ENCODE peak calls at places on chromosomes 13 and 19, in nine cellular contexts. L is RWPE2, O is mammary epithelial cell, T is tibial artery, P is astrocyte of the cerebellum, G is uterus, X is Peyer's patch, R is A673, K is fibroblast of pulmonary artery. S is an unnamed sample.

GRCh38 chr13:98512774-98513327 is 64.1 kb downstream of the STK24 start:
- DNase-seq in T (no peak), P (no peak), X (no peak), K (no peak), L (no peak), G (no peak), R (no peak), O (no peak), S (no peak)

GRCh38 chr19:18282788-18283141 is 1.3 kb upstream of the JUND start:
- DNase-seq in P (no peak), T (no peak), K (no peak), R (no peak), L (no peak), G (no peak), X (peak), O (no peak), S (no peak)

GRCh38 chr13:98199480-98199879 is 22.4 kb upstream of the RNF113B start:
- DNase-seq in O (no peak), G (no peak), K (no peak), R (no peak), X (no peak), L (no peak), P (no peak), T (no peak), S (no peak)

GRCh38 chr19:18420931-18421330 is 1.7 kb downstream of the SSBP4 start:
- DNase-seq in R (no peak), O (no peak), T (no peak), L (no peak), K (no peak), X (no peak), P (no peak), G (no peak), S (no peak)

GRCh38 chr13:51557875-51558604 is 26.2 kb upstream of the WDFY2 start:
- DNase-seq in P (no peak), X (no peak), R (peak), K (peak), O (peak), L (no peak), T (no peak), G (peak), S (no peak)

GRCh38 chr13:20182231-20182846 is 10.4 kb downstream of the GJB2 start:
- DNase-seq in G (no peak), R (peak), L (no peak), O (peak), X (peak), P (peak), T (no peak), K (peak), S (peak)

GRCh38 chr19:49437231-49437630 is 4.1 kb downstream of the SLC17A7 start:
- DNase-seq in X (no peak), P (no peak), T (no peak), R (no peak), L (no peak), G (no peak), O (no peak), K (no peak), S (no peak)

GRCh38 chr13:91174886-91175501 is 172.5 kb upstream of the MIR17HG start:
- DNase-seq in T (no peak), P (no peak), G (no peak), K (no peak), R (no peak), O (no peak), L (peak), X (no peak), S (no peak)

GRCh38 chr19:39704181-39705044 is at the start of gene LGALS14:
- DNase-seq in P (no peak), T (no peak), K (no peak), R (no peak), X (no peak), L (no peak), G (no peak), O (no peak), S (peak)

GRCh38 chr13:21671793-21672680 is 1.2 kb downstream of the FGF9 start:
- DNase-seq in O (no peak), K (no peak), X (no peak), G (no peak), T (no peak), P (no peak), R (no peak), L (no peak), S (no peak)

GRCh38 chr13:51297556-51297955 is 41.9 kb upstream of the SERPINE3 start:
- DNase-seq in P (no peak), L (no peak), K (no peak), T (no peak), R (no peak), X (no peak), G (no peak), O (no peak), S (no peak)

GRCh38 chr19:27955484-27955883 is 1257.5 kb downstream of the UQCRFS1 start:
- DNase-seq in X (no peak), P (no peak), R (no peak), O (no peak), G (no peak), T (no peak), L (no peak), K (no peak), S (no peak)

GRCh38 chr13:110826861-110827672 is 87.8 kb downstream of the ANKRD10 start:
- DNase-seq in X (no peak), O (no peak), T (no peak), P (no peak), G (no peak), K (no peak), R (no peak), L (no peak), S (no peak)

GRCh38 chr13:50365683-50366391 is 350.6 kb downstream of the KCNRG start:
- DNase-seq in G (no peak), L (peak), O (peak), R (no peak), P (no peak), X (peak), K (no peak), T (no peak), S (peak)

GRCh38 chr19:8245869-8246835 is 37.0 kb downstream of the CERS4 start:
- DNase-seq in L (no peak), K (no peak), T (no peak), P (no peak), X (no peak), G (no peak), O (no peak), R (no peak), S (no peak)

GRCh38 chr13:107865643-107866006 is 349.7 kb downstream of the LIG4 start:
- DNase-seq in R (no peak), L (no peak), P (no peak), T (no peak), G (no peak), X (no peak), O (no peak), K (peak), S (no peak)

GRCh38 chr19:18304194-18304495 is 18.7 kb downstream of the LSM4 start:
- DNase-seq in X (no peak), L (no peak), G (no peak), P (no peak), R (no peak), K (no peak), T (peak), O (no peak), S (no peak)

GRCh38 chr13:111115841-111116500 is 861 bp downstream of the ARHGEF7 start:
- DNase-seq in P (peak), T (peak), R (peak), L (no peak), G (peak), K (peak), X (no peak), O (no peak), S (no peak)

GRCh38 chr13:86914757-86915156 is 756.4 kb upstream of the SLITRK5 start:
- DNase-seq in R (no peak), T (no peak), O (no peak), P (no peak), X (no peak), K (no peak), G (no peak), L (no peak), S (no peak)

GRCh38 chr13:79519252-79519651 is 38.3 kb downstream of the NDFIP2 start:
- DNase-seq in X (no peak), L (no peak), K (peak), G (no peak), P (no peak), O (no peak), R (no peak), T (no peak), S (no peak)

GRCh38 chr13:21228738-21229137 is 52.3 kb downstream of the MRPL57 start:
- DNase-seq in P (no peak), G (no peak), R (no peak), O (no peak), L (no peak), K (no peak), T (no peak), X (no peak), S (no peak)

GRCh38 chr13:47484564-47484963 is 516.5 kb downstream of the SUCLA2 start:
- DNase-seq in L (no peak), G (no peak), K (peak), X (no peak), O (peak), P (peak), T (no peak), R (no peak), S (no peak)

GRCh38 chr13:112743451-112744305 is 53.8 kb downstream of the ATP11A start:
- DNase-seq in O (no peak), T (no peak), R (no peak), X (no peak), P (no peak), K (no peak), L (no peak), G (no peak), S (no peak)

GRCh38 chr19:13210941-13211340 is 60.7 kb downstream of the IER2 start:
- DNase-seq in R (no peak), X (no peak), P (no peak), O (no peak), G (no peak), K (no peak), T (no peak), L (no peak), S (no peak)

GRCh38 chr19:38505958-38506357 is 72.5 kb downstream of the RYR1 start:
- DNase-seq in L (no peak), R (no peak), K (no peak), P (no peak), O (no peak), X (no peak), T (no peak), G (no peak), S (no peak)

GRCh38 chr19:18190278-18190677 is 2.7 kb upstream of the MPV17L2 start:
- DNase-seq in O (no peak), X (no peak), L (no peak), G (no peak), K (no peak), T (no peak), P (no peak), R (no peak), S (no peak)

GRCh38 chr19:39199025-39199424 is 2.3 kb downstream of the NCCRP1 start:
- DNase-seq in K (peak), T (no peak), P (no peak), L (no peak), O (no peak), G (peak), R (no peak), X (no peak), S (no peak)

GRCh38 chr19:17860331-17860992 is 752 bp downstream of the RPL18A start:
- DNase-seq in R (no peak), P (no peak), T (no peak), K (no peak), O (no peak), X (no peak), L (no peak), G (no peak), S (no peak)

GRCh38 chr19:58538257-58539168 is 5.4 kb upstream of the TRIM28 start:
- DNase-seq in L (no peak), G (no peak), X (peak), R (peak), O (no peak), K (peak), T (no peak), P (no peak), S (no peak)

GRCh38 chr19:45245334-45245787 is at the start of gene EXOC3L2:
- DNase-seq in L (no peak), P (no peak), T (no peak), O (no peak), G (no peak), R (no peak), X (no peak), K (no peak), S (no peak)

GRCh38 chr19:9819590-9819898 is 665 bp upstream of the FBXL12 start:
- DNase-seq in L (no peak), P (no peak), T (no peak), X (no peak), K (no peak), O (no peak), R (no peak), G (no peak), S (no peak)

GRCh38 chr19:7515471-7516226 is at the start of gene ZNF358:
- DNase-seq in G (peak), K (peak), O (no peak), L (no peak), P (no peak), T (peak), X (peak), R (peak), S (no peak)

GRCh38 chr13:40408602-40409001 is 257.8 kb downstream of the FOXO1 start:
- DNase-seq in X (no peak), T (no peak), R (peak), L (no peak), O (no peak), K (peak), P (no peak), G (no peak), S (no peak)

DNA sequence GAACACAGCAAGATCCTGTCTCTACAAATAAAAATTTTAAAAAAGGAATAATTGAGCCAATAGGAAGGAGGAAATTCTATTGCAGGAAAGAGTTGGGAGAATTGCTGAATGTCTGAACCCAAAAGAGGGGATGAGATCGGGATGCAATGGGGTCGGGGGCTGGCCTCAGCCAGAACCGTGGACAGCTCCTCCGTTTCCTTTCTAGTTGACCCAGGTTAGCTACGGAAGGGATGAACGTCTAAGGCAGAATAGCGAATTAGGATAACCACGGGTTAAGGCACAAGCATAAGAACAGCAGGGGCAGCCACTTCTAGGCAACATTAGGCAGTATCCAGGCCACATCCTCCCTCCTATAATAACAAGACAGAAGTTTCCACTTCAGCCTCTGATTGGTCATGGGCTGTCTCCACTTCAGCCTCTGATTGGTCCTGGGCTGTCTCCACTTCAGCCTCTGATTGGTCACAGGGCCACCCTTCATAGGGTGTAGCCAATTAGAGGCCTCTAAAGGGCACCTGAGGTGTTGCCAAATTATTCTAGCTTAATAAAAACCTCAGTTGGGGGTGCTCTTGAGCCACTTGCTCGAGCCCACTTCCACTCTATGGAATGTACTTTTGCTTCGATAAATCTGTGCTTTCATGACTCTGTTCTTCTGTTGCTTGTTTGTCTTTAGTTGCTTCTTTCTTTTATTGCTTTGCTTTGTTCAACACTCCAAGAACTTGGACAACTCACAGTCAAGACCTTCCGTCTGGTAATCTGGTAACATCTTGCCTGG is 24.9 kb upstream of the TPM4 start:
- DNase-seq in L (no peak), O (peak), P (no peak), R (peak), T (no peak), G (no peak), K (peak), X (peak), S (no peak)
- TF ChIP-seq CTCF in L (no peak), O (no peak), P (no peak), R (no peak), T (no peak), G (no peak), K (no peak), X (no peak), S (no peak)

GRCh38 chr19:54047626-54048025 is 16.1 kb downstream of the VSTM1 start:
- DNase-seq in X (no peak), K (no peak), T (no peak), G (no peak), O (no peak), R (no peak), P (no peak), L (no peak), S (no peak)

GRCh38 chr19:54040003-54040402 is 23.7 kb downstream of the VSTM1 start:
- DNase-seq in P (no peak), X (no peak), K (no peak), R (no peak), T (no peak), L (no peak), O (no peak), G (no peak), S (no peak)

GRCh38 chr19:54042989-54043388 is 20.7 kb downstream of the VSTM1 start:
- DNase-seq in R (no peak), X (no peak), O (no peak), G (no peak), T (no peak), P (no peak), K (no peak), L (no peak), S (no peak)

GRCh38 chr19:54045771-54046170 is 17.9 kb downstream of the VSTM1 start:
- DNase-seq in L (no peak), T (no peak), R (no peak), X (no peak), G (no peak), P (no peak), K (no peak), O (no peak), S (no peak)

DNA sequence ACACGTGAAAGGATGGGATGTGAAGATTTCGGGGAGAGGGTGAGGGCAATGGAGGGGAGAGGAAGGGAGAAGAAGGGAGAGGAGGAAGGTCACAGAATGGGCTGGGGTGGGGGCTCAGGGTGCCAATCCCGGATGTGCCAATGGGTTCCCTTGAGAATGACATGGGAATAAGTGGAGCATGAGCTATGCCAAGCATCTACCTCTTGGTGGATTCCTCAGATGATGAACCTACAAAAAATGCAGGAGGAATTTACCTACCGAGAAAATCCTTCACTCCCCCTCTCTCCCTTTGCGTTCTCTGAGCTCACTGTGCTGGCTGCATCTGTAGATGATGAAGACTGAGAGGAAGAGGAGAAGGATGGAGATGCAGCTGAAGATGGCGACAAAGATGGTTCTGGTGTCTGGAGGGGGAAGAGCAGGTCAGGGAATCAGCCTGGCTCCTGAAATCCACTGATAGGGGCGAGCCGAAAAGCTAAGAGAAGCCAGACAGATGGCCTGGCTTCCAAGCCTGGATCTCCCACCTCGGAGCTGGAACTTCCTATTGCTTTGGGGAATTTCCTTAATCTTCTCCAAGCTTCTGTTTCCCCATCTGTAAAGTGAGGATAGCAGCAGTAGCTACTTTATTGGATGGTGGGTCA is 21.6 kb downstream of the VSTM1 start:
- DNase-seq in R (no peak), T (no peak), X (no peak), P (no peak), L (no peak), O (no peak), G (no peak), K (no peak), S (no peak)
- H3K4me3 ChIP-seq in R (no peak), T (no peak), X (no peak), P (no peak), L (no peak), O (no peak), G (no peak), K (no peak), S (no peak)

GRCh38 chr13:114145256-114145655 is 12.8 kb upstream of the RASA3 start:
- DNase-seq in P (no peak), R (no peak), T (no peak), O (no peak), K (no peak), G (no peak), L (peak), X (peak), S (no peak)

GRCh38 chr13:114146173-114146572 is 13.8 kb upstream of the RASA3 start:
- DNase-seq in P (no peak), T (no peak), O (no peak), X (peak), K (no peak), L (peak), G (no peak), R (no peak), S (no peak)

GRCh38 chr13:114147803-114148520 is 15.5 kb upstream of the RASA3 start:
- DNase-seq in G (no peak), P (no peak), X (no peak), T (no peak), R (no peak), L (no peak), O (no peak), K (no peak), S (no peak)

GRCh38 chr13:114145722-114146121 is 13.3 kb upstream of the RASA3 start:
- DNase-seq in R (no peak), G (no peak), K (no peak), X (peak), L (peak), O (no peak), T (no peak), P (no peak), S (no peak)

GRCh38 chr13:114146629-114147028 is 14.2 kb upstream of the RASA3 start:
- DNase-seq in G (no peak), T (no peak), O (no peak), L (peak), K (no peak), P (no peak), X (peak), R (no peak), S (no peak)
- TF ChIP-seq CTCF in G (no peak), T (no peak), O (no peak), L (no peak), K (peak), P (peak), X (no peak), R (peak), S (peak)

GRCh38 chr19:52492201-52492960 is 35.1 kb upstream of the ZNF808 start:
- DNase-seq in G (peak), T (no peak), L (no peak), P (no peak), R (no peak), O (no peak), X (no peak), K (no peak), S (no peak)
- H3K4me3 ChIP-seq in G (no peak), T (peak), L (no peak), P (no peak), R (no peak), O (no peak), X (no peak), K (no peak), S (no peak)

GRCh38 chr19:16325161-16325527 is 518 bp downstream of the KLF2 start:
- DNase-seq in L (no peak), X (peak), R (no peak), G (peak), O (no peak), T (no peak), P (no peak), K (no peak), S (no peak)
- TF ChIP-seq CTCF in L (peak), X (no peak), R (no peak), G (no peak), O (no peak), T (no peak), P (no peak), K (no peak), S (peak)

GRCh38 chr19:51548891-51549305 is 17.4 kb upstream of the SIGLEC6 start:
- DNase-seq in G (no peak), T (no peak), L (no peak), O (no peak), R (no peak), X (no peak), K (no peak), P (no peak), S (no peak)
- H3K4me3 ChIP-seq in G (no peak), T (no peak), L (no peak), O (no peak), R (no peak), X (no peak), K (no peak), P (no peak), S (no peak)

GRCh38 chr19:6199240-6199983 is 63.9 kb downstream of the ACSBG2 start:
- DNase-seq in T (peak), R (peak), K (peak), P (peak), G (peak), O (peak), L (peak), X (peak), S (peak)
- TF ChIP-seq CTCF in T (peak), R (no peak), K (peak), P (peak), G (peak), O (peak), L (no peak), X (peak), S (peak)

GRCh38 chr19:3785938-3786824 is at the start of gene MATK:
- DNase-seq in X (no peak), O (no peak), K (no peak), T (no peak), G (no peak), L (no peak), R (no peak), P (no peak), S (no peak)

GRCh38 chr19:3783660-3784584 is 2.3 kb downstream of the MATK start:
- DNase-seq in X (no peak), L (peak), T (no peak), G (no peak), R (no peak), K (no peak), O (no peak), P (no peak), S (no peak)

GRCh38 chr19:3784607-3785463 is 1.3 kb downstream of the MATK start:
- DNase-seq in L (peak), K (no peak), O (no peak), R (no peak), P (no peak), G (no peak), T (no peak), X (no peak), S (no peak)

GRCh38 chr19:3782903-3783302 is 3.3 kb downstream of the MATK start:
- DNase-seq in G (no peak), R (no peak), O (no peak), L (no peak), X (no peak), K (no peak), P (no peak), T (no peak), S (no peak)

GRCh38 chr19:3785464-3785937 is 680 bp downstream of the MATK start:
- DNase-seq in L (peak), T (no peak), P (no peak), X (no peak), K (no peak), G (no peak), R (no peak), O (no peak), S (no peak)
- H3K4me3 ChIP-seq in L (peak), T (no peak), P (no peak), X (peak), K (no peak), G (no peak), R (peak), O (no peak), S (no peak)